ENCODE peak calls at places on chromosome 4, in ten cellular contexts. Q is PC-3; K is Peyer's patch; E is foreskin fibroblast; W is fibroblast of pulmonary artery; O is HL-60; V is left ventricle myocardium inferior; X is CD8-positive, alpha-beta T cell; C is heart right ventricle; G is fibroblast of lung. H is an unnamed sample.

GRCh38 chr4:141899103-141899502 is 262.7 kb downstream of the IL15 start:
- DNase-seq in Q (no peak), K (no peak), E (peak), W (no peak), O (no peak), V (no peak), X (no peak), C (no peak), G (no peak), H (no peak)

GRCh38 chr4:38902695-38903094 is 35.1 kb downstream of the FAM114A1 start:
- DNase-seq in Q (peak), K (no peak), E (no peak), W (peak), O (no peak), V (no peak), X (no peak), C (no peak), G (peak), H (peak)

GRCh38 chr4:161767116-161767515 is 396.7 kb downstream of the FSTL5 start:
- DNase-seq in Q (peak), K (no peak), E (peak), W (peak), O (no peak), V (no peak), X (no peak), C (no peak), G (peak), H (peak)

GRCh38 chr4:106497271-106497670 is 128.7 kb upstream of the GIMD1 start:
- DNase-seq in Q (no peak), K (no peak), E (peak), W (no peak), O (no peak), V (no peak), X (no peak), C (no peak), G (no peak), H (peak)

GRCh38 chr4:122783301-122784215 is 43.1 kb upstream of the FGF2 start:
- DNase-seq in Q (peak), K (no peak), E (peak), W (peak), O (no peak), V (peak), X (no peak), C (peak), G (peak), H (peak)

GRCh38 chr4:151957163-151957562 is 196.4 kb upstream of the GATB start:
- DNase-seq in Q (no peak), K (no peak), E (no peak), W (no peak), O (no peak), V (no peak), X (no peak), C (peak), G (no peak), H (no peak)

GRCh38 chr4:175422331-175422730 is 389.7 kb downstream of the GPM6A start:
- DNase-seq in Q (peak), K (no peak), E (peak), W (no peak), O (no peak), V (no peak), X (no peak), C (no peak), G (peak), H (peak)

GRCh38 chr4:13548059-13548983 is 4.0 kb upstream of the NKX3-2 start:
- DNase-seq in Q (peak), K (no peak), E (peak), W (no peak), O (no peak), V (no peak), X (no peak), C (no peak), G (no peak), H (no peak)

GRCh38 chr4:24686866-24687672 is 102.7 kb upstream of the DHX15 start:
- DNase-seq in Q (peak), K (peak), E (peak), W (peak), O (no peak), V (peak), X (no peak), C (peak), G (peak), H (peak)

GRCh38 chr4:183099537-183100297 is 660 bp downstream of the WWC2 start:
- DNase-seq in Q (peak), K (peak), E (peak), W (no peak), O (no peak), V (peak), X (peak), C (peak), G (no peak), H (no peak)

GRCh38 chr4:183097251-183098079 is 1.6 kb upstream of the WWC2 start:
- DNase-seq in Q (no peak), K (no peak), E (no peak), W (no peak), O (no peak), V (peak), X (peak), C (peak), G (peak), H (peak)

GRCh38 chr4:183100298-183100599 is 1.2 kb downstream of the WWC2 start:
- DNase-seq in Q (no peak), K (no peak), E (no peak), W (no peak), O (no peak), V (no peak), X (no peak), C (no peak), G (no peak), H (no peak)

GRCh38 chr4:183098080-183098722 is 856 bp upstream of the WWC2 start:
- DNase-seq in Q (peak), K (peak), E (peak), W (peak), O (no peak), V (peak), X (peak), C (peak), G (peak), H (peak)

DNA sequence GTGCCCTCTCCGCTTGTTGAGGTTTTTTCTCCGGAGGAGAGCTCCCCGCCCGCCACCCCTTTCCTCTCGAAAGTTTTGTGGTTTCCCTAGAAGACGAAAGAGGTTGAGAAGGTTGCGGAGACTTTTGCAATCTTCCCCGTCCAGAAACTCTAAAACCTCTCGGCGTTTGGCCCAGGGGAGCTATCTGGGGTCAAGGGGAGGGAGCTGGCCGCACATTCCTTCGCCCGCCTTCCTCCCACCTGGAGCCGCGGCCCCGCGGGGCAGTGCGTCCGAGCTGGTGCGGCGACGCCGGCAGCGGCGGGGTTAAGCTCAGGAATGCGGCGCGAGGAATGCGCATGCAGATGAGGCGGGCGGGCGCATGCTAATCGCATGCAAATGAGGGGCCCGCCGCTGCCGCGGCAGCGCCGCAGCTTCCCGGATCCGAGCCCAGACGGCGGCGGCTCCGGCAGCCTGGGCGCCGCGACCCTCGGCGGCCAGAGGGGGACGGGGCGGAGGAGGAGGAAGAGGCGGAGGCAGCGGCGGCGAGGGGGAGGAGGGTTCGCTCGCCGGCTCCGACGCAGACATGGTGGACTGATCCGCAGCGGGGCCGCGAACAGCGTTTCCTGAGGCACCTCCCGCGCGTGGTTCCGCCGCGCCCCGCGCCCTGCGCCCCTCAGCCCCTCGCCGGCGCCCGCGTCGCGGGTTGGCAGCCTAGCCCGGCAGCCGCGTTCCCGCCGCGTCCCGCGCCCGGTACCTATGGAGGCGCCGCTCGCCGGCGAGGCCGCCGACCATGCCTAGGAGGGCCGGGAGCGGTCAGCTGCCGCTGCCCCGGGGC is at the start of gene WWC2:
- DNase-seq in Q (peak), K (peak), E (peak), W (peak), O (peak), V (peak), X (peak), C (peak), G (peak), H (peak)
- TF ChIP-seq CTCF in Q (no peak), K (no peak), E (no peak), W (no peak), O (no peak), V (peak), X (no peak), C (no peak), G (no peak), H (no peak)

DNA sequence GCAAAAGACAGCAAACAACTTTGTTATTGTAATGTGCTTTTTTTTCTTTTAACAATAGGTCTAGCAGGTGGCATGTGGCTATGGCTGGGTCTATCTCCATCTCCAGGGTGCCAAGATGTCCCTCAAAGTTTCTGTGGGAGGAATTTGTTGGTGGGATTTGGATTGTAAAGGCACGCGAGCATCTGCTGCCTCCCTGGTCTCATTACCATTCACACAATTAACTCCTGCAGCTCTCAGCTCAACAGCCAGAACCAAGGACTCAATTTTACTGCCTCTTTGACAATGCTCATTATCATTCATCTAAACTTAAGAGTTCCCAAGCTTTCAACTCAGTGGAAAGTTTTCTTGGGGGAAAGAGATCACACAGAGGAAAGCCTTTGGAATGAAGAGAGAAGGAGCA is 10.9 kb upstream of the PCDH18 start:
- DNase-seq in Q (no peak), K (no peak), E (peak), W (no peak), O (no peak), V (no peak), X (no peak), C (no peak), G (no peak), H (no peak)
- H3K4me3 ChIP-seq in Q (no peak), K (no peak), E (no peak), W (no peak), O (no peak), V (no peak), X (no peak), C (no peak), G (no peak), H (no peak)

GRCh38 chr4:7336067-7336569 is 98.6 kb downstream of the PSAPL1 start:
- DNase-seq in Q (no peak), K (no peak), E (no peak), W (no peak), O (no peak), V (no peak), X (no peak), C (no peak), G (no peak), H (no peak)

GRCh38 chr4:7333801-7334421 is 100.8 kb downstream of the PSAPL1 start:
- DNase-seq in Q (no peak), K (peak), E (no peak), W (no peak), O (no peak), V (no peak), X (no peak), C (no peak), G (no peak), H (no peak)

GRCh38 chr4:7334521-7335275 is 100.0 kb downstream of the PSAPL1 start:
- DNase-seq in Q (no peak), K (peak), E (no peak), W (no peak), O (no peak), V (no peak), X (no peak), C (no peak), G (no peak), H (no peak)

GRCh38 chr4:7336732-7337131 is 98.0 kb downstream of the PSAPL1 start:
- DNase-seq in Q (no peak), K (no peak), E (no peak), W (no peak), O (no peak), V (peak), X (no peak), C (no peak), G (no peak), H (no peak)

GRCh38 chr4:7335363-7336066 is 99.2 kb downstream of the PSAPL1 start:
- DNase-seq in Q (peak), K (peak), E (peak), W (peak), O (peak), V (peak), X (peak), C (peak), G (peak), H (no peak)
- TF ChIP-seq CTCF in Q (peak), K (no peak), E (peak), W (peak), O (peak), V (peak), X (no peak), C (peak), G (peak), H (peak)

GRCh38 chr4:121182296-121182695 is 18.2 kb upstream of the TNIP3 start:
- DNase-seq in Q (peak), K (no peak), E (peak), W (peak), O (peak), V (no peak), X (no peak), C (no peak), G (peak), H (no peak)
- H3K4me3 ChIP-seq in Q (peak), K (no peak), E (no peak), W (no peak), O (peak), V (no peak), X (peak), C (no peak), G (peak), H (no peak)

DNA sequence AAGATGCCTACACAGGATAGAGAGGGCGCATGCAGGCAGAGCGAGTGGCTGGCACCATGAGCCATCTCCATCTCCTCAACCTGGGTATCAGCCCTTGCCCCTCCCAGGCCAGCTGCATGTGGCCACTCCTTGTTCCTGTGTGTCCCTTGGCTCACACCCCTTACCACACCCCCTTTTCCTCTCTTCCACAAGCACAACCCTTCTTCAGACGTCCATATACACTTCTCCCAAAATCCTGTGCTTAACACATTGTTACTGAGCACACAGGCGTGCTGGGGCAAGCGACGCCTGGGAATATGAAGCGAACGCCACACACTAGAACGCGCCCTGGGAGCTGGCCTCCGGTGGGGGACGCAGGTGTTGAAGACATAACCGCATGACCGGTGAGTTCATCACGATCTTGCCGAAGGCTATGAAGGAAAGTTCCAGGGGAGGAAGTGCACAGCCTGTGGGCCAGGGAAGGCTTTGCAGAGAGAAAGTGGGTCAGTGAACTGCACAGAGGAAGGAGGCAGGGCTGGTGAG is 19.1 kb upstream of the KIAA0232 start:
- DNase-seq in Q (peak), K (no peak), E (no peak), W (no peak), O (peak), V (no peak), X (no peak), C (no peak), G (no peak), H (no peak)
- TF ChIP-seq CTCF in Q (peak), K (no peak), E (no peak), W (no peak), O (no peak), V (no peak), X (no peak), C (no peak), G (no peak), H (peak)

GRCh38 chr4:675036-675804 is 878 bp downstream of the MYL5 start:
- DNase-seq in Q (no peak), K (no peak), E (peak), W (no peak), O (peak), V (peak), X (no peak), C (no peak), G (no peak), H (no peak)

GRCh38 chr4:677431-678293 is 3.3 kb downstream of the MYL5 start:
- DNase-seq in Q (peak), K (peak), E (peak), W (no peak), O (no peak), V (no peak), X (no peak), C (no peak), G (no peak), H (peak)

GRCh38 chr4:675980-676870 is 1.9 kb downstream of the MYL5 start:
- DNase-seq in Q (no peak), K (no peak), E (no peak), W (no peak), O (no peak), V (no peak), X (no peak), C (no peak), G (no peak), H (no peak)

GRCh38 chr4:678331-678734 is 4.0 kb downstream of the MYL5 start:
- DNase-seq in Q (no peak), K (no peak), E (no peak), W (no peak), O (no peak), V (no peak), X (no peak), C (no peak), G (no peak), H (no peak)

DNA sequence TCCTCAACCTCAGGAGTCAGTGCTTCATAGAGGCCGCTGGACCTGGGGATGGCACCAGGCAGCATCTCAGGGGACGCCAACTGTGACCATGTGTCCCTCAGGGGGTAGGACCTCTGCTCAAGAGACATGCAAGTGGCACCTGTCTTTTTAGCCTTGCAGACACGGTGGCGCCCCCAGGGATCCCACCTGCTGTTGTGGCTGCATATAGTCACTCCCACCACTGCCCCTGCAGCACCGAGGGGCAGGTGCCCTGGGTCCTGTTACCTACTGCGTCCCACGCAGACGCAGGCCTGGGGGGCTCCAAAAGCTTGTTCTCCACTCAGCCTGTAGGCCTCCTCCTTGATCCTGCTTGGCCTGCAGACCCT is 2.5 kb downstream of the MYL5 start:
- DNase-seq in Q (no peak), K (no peak), E (peak), W (no peak), O (no peak), V (no peak), X (no peak), C (no peak), G (no peak), H (no peak)
- H3K4me3 ChIP-seq in Q (no peak), K (no peak), E (no peak), W (no peak), O (no peak), V (no peak), X (no peak), C (no peak), G (no peak), H (no peak)

DNA sequence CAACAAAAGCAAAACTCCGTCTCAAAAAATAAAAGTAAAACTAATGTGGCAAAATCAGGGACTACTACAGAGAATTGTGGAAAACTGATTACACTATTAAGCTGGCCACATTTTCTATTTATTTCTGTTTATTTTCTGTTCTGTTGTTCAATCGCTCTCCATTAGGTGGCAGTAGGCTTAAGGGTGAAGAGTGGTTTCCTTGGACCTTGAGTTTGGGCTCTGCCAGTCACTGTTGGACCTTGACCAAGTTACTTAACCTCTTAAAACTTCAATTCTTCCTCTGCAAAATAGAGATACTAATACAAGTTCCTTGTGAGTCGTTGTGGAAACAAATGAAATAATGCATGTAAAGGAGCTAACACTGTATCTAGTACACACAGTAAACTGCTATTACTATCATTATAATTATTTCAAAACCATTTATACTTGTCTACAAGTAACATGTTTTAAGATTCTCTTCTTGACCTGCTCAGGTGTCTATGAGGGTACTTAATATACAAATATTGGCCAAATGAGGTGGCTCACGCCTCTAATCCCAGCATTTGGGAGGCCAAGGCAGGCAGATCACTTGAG is 15.2 kb downstream of the HSD17B11 start:
- DNase-seq in Q (peak), K (no peak), E (peak), W (peak), O (peak), V (no peak), X (no peak), C (no peak), G (peak), H (peak)
- TF ChIP-seq CTCF in Q (peak), K (peak), E (peak), W (peak), O (peak), V (peak), X (peak), C (peak), G (peak), H (peak)

DNA sequence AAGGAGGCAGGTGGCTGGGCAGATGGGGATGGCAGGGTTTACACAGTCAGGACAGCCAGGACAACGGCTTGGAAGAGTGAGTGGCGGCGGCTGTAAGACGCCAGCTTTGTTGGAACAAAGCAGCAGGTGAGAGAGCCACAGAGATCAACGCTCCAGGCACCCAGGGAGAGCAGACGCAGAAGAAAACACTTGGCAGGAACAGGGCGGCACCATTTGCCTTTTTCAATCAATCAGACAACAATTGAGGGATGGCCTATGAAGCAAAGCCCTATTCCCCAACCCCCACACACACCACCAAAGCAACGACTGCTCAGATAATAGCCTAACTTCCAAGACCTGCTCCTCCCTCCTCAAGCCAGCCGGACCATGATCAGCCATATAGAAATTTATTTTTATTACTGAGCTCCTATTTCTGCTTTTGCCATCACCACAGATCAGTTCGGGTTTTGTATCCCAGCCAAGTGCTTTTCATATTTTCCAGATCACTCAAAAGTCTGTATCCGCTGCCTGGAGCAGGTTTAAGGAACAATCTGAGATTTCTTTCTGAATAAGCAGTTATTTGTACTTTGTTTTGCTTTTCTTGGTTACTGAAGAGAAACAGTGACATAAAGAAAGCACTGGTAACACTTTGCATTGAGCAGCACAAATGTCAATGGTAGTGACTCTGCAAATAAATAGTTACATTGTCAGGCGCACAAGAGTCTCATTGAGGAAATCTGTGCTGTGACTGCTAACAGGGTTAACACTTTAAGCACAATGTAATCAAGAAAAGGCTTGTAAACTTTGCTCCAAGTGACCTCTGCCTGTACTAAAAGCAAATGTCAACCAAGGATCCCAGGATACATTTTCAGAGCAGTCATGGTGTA is 81.8 kb upstream of the RBPJ start:
- DNase-seq in Q (peak), K (no peak), E (peak), W (peak), O (no peak), V (no peak), X (no peak), C (no peak), G (peak), H (peak)
- H3K4me3 ChIP-seq in Q (peak), K (peak), E (no peak), W (no peak), O (no peak), V (no peak), X (no peak), C (no peak), G (no peak), H (no peak)

GRCh38 chr4:108146346-108146745 is 22.4 kb downstream of the LEF1 start:
- DNase-seq in Q (no peak), K (no peak), E (no peak), W (no peak), O (no peak), V (no peak), X (no peak), C (no peak), G (no peak), H (no peak)
- TF ChIP-seq CTCF in Q (no peak), K (no peak), E (no peak), W (no peak), O (no peak), V (no peak), X (no peak), C (no peak), G (no peak), H (no peak)

H was measured in fibroblast of mammary gland.